ENCODE peak calls at places on chromosomes 2 and 18, in seven cellular contexts. L, Q, Z, I, R, O and G are unnamed samples.

GRCh38 chr2:67974564-67975430 is 88.0 kb downstream of the C1D start:
- DNase-seq in R (no peak), O (no peak), I (no peak), L (no peak), Q (no peak), Z (peak), G (no peak)

GRCh38 chr2:85355521-85355920 is 952 bp downstream of the ELMOD3 start:
- DNase-seq in Z (no peak), Q (peak), R (no peak), O (no peak), I (no peak), L (no peak), G (no peak)

GRCh38 chr18:62045316-62045715 is 141.5 kb downstream of the PIGN start:
- DNase-seq in Q (no peak), O (no peak), Z (no peak), R (no peak), L (no peak), I (no peak), G (no peak)

GRCh38 chr2:235032466-235032865 is 80.6 kb downstream of the SH3BP4 start:
- DNase-seq in R (no peak), I (no peak), O (peak), L (no peak), Z (no peak), Q (no peak), G (no peak)

GRCh38 chr2:72096181-72096580 is 51.5 kb downstream of the CYP26B1 start:
- DNase-seq in I (no peak), Z (no peak), O (no peak), Q (no peak), R (no peak), L (no peak), G (no peak)

GRCh38 chr2:218890369-218890768 is 9.7 kb downstream of the WNT10A start:
- DNase-seq in R (no peak), Z (no peak), I (no peak), O (no peak), L (no peak), Q (no peak), G (no peak)

GRCh38 chr2:181058378-181059269 is 78.2 kb downstream of the UBE2E3 start:
- DNase-seq in L (no peak), I (no peak), Q (no peak), Z (no peak), O (no peak), R (peak), G (no peak)

GRCh38 chr18:68705119-68705518 is 9.8 kb downstream of the TMX3 start:
- DNase-seq in O (no peak), Z (no peak), L (no peak), R (no peak), Q (no peak), I (no peak), G (no peak)

GRCh38 chr2:96085541-96086355 is 30.6 kb downstream of the ADRA2B start:
- DNase-seq in Z (no peak), O (no peak), L (no peak), Q (no peak), I (peak), R (no peak), G (no peak)

GRCh38 chr18:24731158-24731557 is 270.7 kb downstream of the HRH4 start:
- DNase-seq in Q (no peak), Z (no peak), I (no peak), R (no peak), O (no peak), L (no peak), G (no peak)

GRCh38 chr2:220014961-220015360 is 387.5 kb downstream of the SLC4A3 start:
- DNase-seq in Q (no peak), I (no peak), Z (no peak), R (no peak), L (no peak), O (no peak), G (no peak)
- H3K27ac ChIP-seq in Q (no peak), I (no peak), Z (no peak), R (no peak), L (no peak), O (no peak), G (no peak)

DNA sequence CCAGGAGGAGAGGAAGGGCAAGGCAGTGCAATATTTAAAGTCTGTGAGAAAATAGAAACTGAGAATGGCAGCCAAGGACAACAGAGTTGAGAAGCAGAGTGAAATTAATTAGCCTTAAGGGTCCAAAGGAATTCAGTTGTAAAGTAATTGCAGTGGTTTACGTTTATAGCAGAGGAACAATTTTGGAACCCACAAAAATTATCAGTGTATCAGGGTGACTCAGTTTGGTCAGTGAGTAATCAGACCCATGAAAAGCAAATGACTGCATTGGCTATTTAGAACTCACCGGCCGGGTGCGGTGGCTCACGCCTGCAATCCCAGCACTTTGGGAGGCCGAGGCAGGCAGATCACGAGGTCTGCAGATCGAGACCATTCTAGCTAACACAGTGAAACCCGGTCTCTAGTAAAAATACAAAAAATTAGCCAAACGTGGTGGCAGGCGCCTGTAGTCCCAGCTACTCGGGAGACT is 245.8 kb upstream of the SLC39A10 start:
- DNase-seq in Q (no peak), Z (no peak), R (no peak), O (no peak), L (no peak), I (no peak), G (no peak)
- H3K27ac ChIP-seq in Q (no peak), Z (no peak), R (peak), O (no peak), L (no peak), I (no peak), G (no peak)

DNA sequence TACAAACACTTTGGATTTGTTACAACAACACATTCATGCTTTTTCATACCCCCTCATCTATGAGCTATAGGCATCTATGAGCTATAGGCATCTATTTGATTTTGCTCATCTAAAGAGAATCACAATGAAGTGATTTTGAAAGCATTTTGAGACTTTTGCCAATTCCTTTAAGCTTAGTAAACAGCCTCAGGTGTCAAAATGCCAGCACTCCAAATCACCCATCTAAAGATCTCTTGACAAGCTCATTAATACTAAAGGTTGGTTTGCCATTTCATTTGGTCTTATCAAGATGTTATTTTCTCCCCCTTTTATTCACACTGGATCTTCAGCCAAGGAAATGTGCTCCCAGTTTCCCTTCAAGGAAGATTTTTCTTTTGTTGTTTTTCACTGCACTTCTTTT is 110.7 kb upstream of the TLK1 start:
- DNase-seq in O (no peak), R (no peak), L (no peak), I (no peak), Q (no peak), Z (no peak), G (no peak)
- H3K27ac ChIP-seq in O (no peak), R (peak), L (no peak), I (peak), Q (no peak), Z (no peak), G (no peak)

DNA sequence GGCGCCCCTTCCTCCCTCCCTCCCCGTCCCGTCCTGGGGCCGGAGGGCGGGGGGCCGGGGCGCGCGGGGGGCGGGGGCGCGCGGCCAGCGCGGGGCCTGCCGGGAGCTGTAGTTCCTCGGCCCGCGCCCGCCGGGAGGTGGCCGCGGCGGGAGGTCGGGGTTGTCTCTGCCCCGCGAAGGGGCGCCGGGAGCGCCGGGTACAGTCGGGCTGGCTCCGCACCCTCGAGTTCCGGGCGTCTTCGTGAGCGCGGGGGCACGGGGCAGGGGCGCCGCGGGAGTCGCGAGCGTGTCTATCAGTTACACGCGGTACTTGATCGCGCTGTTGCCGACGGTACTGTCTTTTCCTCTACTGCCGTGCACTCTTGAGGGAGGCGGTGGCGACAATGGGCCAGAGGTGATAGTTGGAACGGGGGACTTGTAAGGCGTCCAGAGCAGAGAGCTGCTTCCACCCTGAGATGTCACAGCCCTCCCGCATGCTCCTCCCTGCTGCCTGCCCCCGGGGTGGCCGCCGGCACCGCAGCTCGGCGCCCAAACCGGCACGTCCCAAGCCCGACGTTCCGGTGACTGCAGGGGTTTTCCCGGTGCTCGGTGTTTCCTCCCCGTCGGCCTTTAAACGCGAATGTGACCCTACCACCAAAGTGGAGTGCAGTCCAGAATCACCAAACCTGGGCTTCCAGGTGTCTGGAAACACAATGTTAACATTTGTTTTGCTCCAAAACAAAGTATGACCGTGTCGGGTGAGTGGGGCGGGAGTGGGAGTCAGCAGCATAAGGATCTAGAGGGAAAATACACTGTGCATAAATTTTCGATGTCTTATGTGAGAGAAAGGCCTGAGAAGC is at the start of gene PRKD3:
- DNase-seq in I (no peak), R (peak), Z (peak), O (no peak), L (peak), Q (peak), G (peak)
- H3K27ac ChIP-seq in I (peak), R (peak), Z (peak), O (peak), L (peak), Q (peak), G (peak)

GRCh38 chr18:55858661-55859111 is 270.7 kb upstream of the TCF4 start:
- DNase-seq in I (no peak), O (no peak), Z (no peak), Q (no peak), R (no peak), L (no peak), G (no peak)

GRCh38 chr18:55856679-55857078 is 268.7 kb upstream of the TCF4 start:
- DNase-seq in I (no peak), Z (no peak), L (no peak), Q (no peak), O (no peak), R (no peak), G (no peak)

GRCh38 chr18:55857961-55858360 is 270.0 kb upstream of the TCF4 start:
- DNase-seq in Z (no peak), O (no peak), L (no peak), Q (no peak), R (no peak), I (no peak), G (no peak)

GRCh38 chr18:55856191-55856590 is 268.2 kb upstream of the TCF4 start:
- DNase-seq in O (no peak), R (peak), I (no peak), Q (no peak), Z (no peak), L (no peak), G (no peak)

DNA sequence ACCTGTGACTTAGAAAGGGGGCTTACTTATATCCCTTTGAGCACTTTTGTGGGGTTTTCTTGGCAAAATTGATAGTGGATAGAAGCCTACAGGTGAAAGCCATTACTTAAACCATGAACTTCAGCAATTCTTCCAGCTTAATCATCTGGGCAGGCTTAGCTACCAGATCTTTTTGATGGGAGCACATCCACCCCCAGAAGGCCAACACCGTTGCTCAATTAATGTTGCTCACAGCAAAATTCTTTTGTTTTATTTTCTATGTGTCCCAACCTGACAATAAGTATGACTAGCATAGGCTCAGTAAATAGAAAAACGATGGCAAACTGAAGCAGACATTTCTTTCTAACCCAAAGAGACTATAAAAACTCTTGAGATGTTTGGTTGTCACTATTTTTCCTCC is 269.4 kb upstream of the TCF4 start:
- DNase-seq in Q (no peak), Z (no peak), R (no peak), I (no peak), O (no peak), L (no peak), G (no peak)
- H3K27ac ChIP-seq in Q (no peak), Z (no peak), R (peak), I (no peak), O (no peak), L (no peak), G (no peak)

DNA sequence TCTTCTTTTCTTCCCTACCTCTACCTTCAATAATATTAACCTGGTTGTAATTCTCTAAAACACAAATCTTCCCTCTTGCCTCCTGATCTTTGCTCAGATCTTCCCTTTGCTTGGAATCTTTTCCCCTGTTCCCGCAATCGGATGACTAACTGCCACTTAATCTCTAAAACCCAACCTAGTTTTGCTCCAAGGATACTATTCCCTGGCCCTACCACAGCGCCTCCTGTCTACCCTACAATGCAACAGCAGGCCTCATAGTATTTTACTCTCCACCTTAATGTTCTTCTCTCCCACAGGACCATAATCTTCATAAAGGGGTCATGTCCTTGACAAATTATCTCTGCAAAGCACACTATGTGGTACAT is 246.8 kb upstream of the TNP1 start:
- DNase-seq in O (no peak), Z (no peak), R (peak), I (no peak), Q (no peak), L (no peak), G (no peak)
- H3K27ac ChIP-seq in O (no peak), Z (peak), R (peak), I (no peak), Q (no peak), L (peak), G (no peak)

DNA sequence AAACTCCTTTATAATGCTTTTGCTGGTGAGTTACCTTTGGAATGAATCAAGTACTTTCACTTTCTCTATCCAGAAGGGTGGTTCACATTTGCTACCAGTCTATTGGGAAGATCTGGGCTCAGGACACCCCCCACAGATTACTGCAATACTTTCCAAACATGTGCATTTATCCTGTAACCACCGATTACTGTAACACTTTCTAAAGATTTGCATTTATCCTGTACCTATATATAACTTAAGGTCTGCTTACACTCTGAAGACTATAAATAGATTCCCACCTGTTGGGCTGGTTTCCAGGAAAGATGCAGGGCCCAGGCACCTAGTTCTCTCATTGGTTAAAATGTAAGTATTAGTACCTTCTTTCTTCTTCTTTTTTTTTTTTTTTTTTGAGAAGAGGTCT is 113.0 kb upstream of the NEDD4L start:
- DNase-seq in I (no peak), Q (no peak), R (no peak), O (no peak), L (no peak), Z (no peak), G (no peak)
- H3K27ac ChIP-seq in I (no peak), Q (no peak), R (peak), O (no peak), L (no peak), Z (no peak), G (no peak)